ENCODE peak calls at places on chromosomes 2 and 18, in nine cellular contexts. H is stimulated activated CD4-positive, alpha-beta T cell treated with anti-CD3 and anti-CD28 coated beads, Interleukin-1b, Interleukin-23, amount 100 ng/mL, for 1 hour; G is left colon; O is pons; C is OCI-LY7; B is hepatocyte; W is GM13976; Y is MV-4-11; T is nucleus accumbens. I is an unnamed sample.

GRCh38 chr2:145060876-145061275 is 541.0 kb upstream of the ZEB2 start:
- DNase-seq in H (no peak), G (no peak), O (no peak), C (no peak), B (no peak), W (no peak), Y (no peak), T (no peak), I (no peak)

GRCh38 chr2:2291500-2292260 is 39.4 kb downstream of the MYT1L start:
- DNase-seq in H (no peak), G (no peak), O (no peak), C (no peak), B (peak; percentile 55), W (no peak), Y (no peak), T (no peak), I (no peak)

GRCh38 chr2:196131949-196132925 is 39.1 kb downstream of the STK17B start:
- DNase-seq in H (no peak), G (peak; percentile 43), O (no peak), C (peak; percentile 61), B (no peak), W (no peak), Y (no peak), T (no peak), I (peak; percentile 30)

GRCh38 chr2:72750977-72751639 is 74.7 kb downstream of the EXOC6B start:
- DNase-seq in H (no peak), G (no peak), O (no peak), C (no peak), B (no peak), W (no peak), Y (no peak), T (no peak), I (no peak)

GRCh38 chr2:70655786-70656185 is 102.2 kb upstream of the TGFA start:
- DNase-seq in H (no peak), G (no peak), O (no peak), C (no peak), B (no peak), W (no peak), Y (no peak), T (no peak), I (no peak)

GRCh38 chr2:14514001-14514400 is 118.5 kb upstream of the LRATD1 start:
- DNase-seq in H (no peak), G (no peak), O (peak; percentile 14), C (no peak), B (no peak), W (no peak), Y (peak; percentile 43), T (no peak), I (no peak)

GRCh38 chr2:66508358-66509071 is 73.6 kb downstream of the MEIS1 start:
- DNase-seq in H (no peak), G (no peak), O (peak; percentile 56), C (no peak), B (no peak), W (no peak), Y (peak; percentile 88), T (no peak), I (no peak)

GRCh38 chr2:179875864-179876263 is 14.5 kb upstream of the ZNF385B start:
- DNase-seq in H (no peak), G (no peak), O (no peak), C (no peak), B (no peak), W (no peak), Y (no peak), T (no peak), I (no peak)

GRCh38 chr18:61531182-61531581 is 198.0 kb downstream of the CDH20 start:
- DNase-seq in H (no peak), G (no peak), O (peak; percentile 90), C (no peak), B (no peak), W (no peak), Y (no peak), T (peak; percentile 58), I (no peak)

GRCh38 chr2:68031043-68031442 is 31.8 kb downstream of the C1D start:
- DNase-seq in H (no peak), G (no peak), O (no peak), C (no peak), B (no peak), W (no peak), Y (no peak), T (no peak), I (no peak)

GRCh38 chr2:96952016-96952750 is 34.2 kb downstream of the FAM178B start:
- DNase-seq in H (no peak), G (no peak), O (no peak), C (no peak), B (no peak), W (no peak), Y (no peak), T (no peak), I (no peak)

GRCh38 chr2:236176417-236176816 is 8.2 kb upstream of the GBX2 start:
- DNase-seq in H (no peak), G (no peak), O (no peak), C (peak; percentile 32), B (no peak), W (peak; percentile 65), Y (no peak), T (no peak), I (no peak)

GRCh38 chr2:232882085-232882484 is 12.0 kb downstream of the SNORC start:
- DNase-seq in H (no peak), G (no peak), O (no peak), C (no peak), B (no peak), W (no peak), Y (no peak), T (no peak), I (no peak)

GRCh38 chr18:48228841-48229240 is 180.3 kb downstream of the ZBTB7C start:
- DNase-seq in H (no peak), G (no peak), O (no peak), C (no peak), B (no peak), W (no peak), Y (no peak), T (no peak), I (no peak)

GRCh38 chr2:30180230-30180629 is 33.4 kb downstream of the YPEL5 start:
- DNase-seq in H (no peak), G (no peak), O (no peak), C (no peak), B (no peak), W (no peak), Y (no peak), T (no peak), I (no peak)

GRCh38 chr2:166563894-166564293 is 69.8 kb upstream of the SCN7A start:
- DNase-seq in H (no peak), G (no peak), O (no peak), C (no peak), B (no peak), W (no peak), Y (no peak), T (no peak), I (no peak)

I was measured in MM.1S.